ENCODE peak calls at places on chromosomes 1 and 21, in seven cellular contexts. R is body of pancreas, F is fibroblast of pulmonary artery, G is brain microvascular endothelial cell, Z is GM12865, M is GM13977, J is B cell. Y is an unnamed sample.

GRCh38 chr1:35454616-35455015 is 102.6 kb downstream of the KIAA0319L start:
- DNase-seq in R (no peak), F (peak), G (peak), Z (peak), M (no peak), J (no peak), Y (no peak)

GRCh38 chr21:46229133-46229922 is 754 bp upstream of the LSS start:
- DNase-seq in R (peak), F (no peak), G (no peak), Z (peak), M (no peak), J (no peak), Y (no peak)

GRCh38 chr1:241942738-241943137 is 14.8 kb upstream of the BECN2 start:
- DNase-seq in R (no peak), F (no peak), G (no peak), Z (no peak), M (no peak), J (no peak), Y (no peak)

GRCh38 chr1:56709269-56709880 is 64.3 kb downstream of the PRKAA2 start:
- DNase-seq in R (no peak), F (peak), G (peak), Z (peak), M (peak), J (no peak), Y (peak)

GRCh38 chr1:228921473-228921872 is 186.2 kb downstream of the RHOU start:
- DNase-seq in R (no peak), F (no peak), G (no peak), Z (no peak), M (no peak), J (peak), Y (peak)

GRCh38 chr1:53366901-53367502 is 39.1 kb upstream of the LRP8 start:
- DNase-seq in R (peak), F (no peak), G (no peak), Z (no peak), M (no peak), J (no peak), Y (no peak)

GRCh38 chr1:176656257-176656995 is 193.5 kb downstream of the PAPPA2 start:
- DNase-seq in R (peak), F (peak), G (peak), Z (no peak), M (no peak), J (no peak), Y (no peak)

GRCh38 chr1:21939650-21940374 is 2.7 kb upstream of the HSPG2 start:
- DNase-seq in R (peak), F (peak), G (peak), Z (peak), M (no peak), J (no peak), Y (no peak)

GRCh38 chr1:33143698-33144097 is 38.1 kb downstream of the TRIM62 start:
- DNase-seq in R (no peak), F (peak), G (peak), Z (no peak), M (no peak), J (no peak), Y (no peak)

DNA sequence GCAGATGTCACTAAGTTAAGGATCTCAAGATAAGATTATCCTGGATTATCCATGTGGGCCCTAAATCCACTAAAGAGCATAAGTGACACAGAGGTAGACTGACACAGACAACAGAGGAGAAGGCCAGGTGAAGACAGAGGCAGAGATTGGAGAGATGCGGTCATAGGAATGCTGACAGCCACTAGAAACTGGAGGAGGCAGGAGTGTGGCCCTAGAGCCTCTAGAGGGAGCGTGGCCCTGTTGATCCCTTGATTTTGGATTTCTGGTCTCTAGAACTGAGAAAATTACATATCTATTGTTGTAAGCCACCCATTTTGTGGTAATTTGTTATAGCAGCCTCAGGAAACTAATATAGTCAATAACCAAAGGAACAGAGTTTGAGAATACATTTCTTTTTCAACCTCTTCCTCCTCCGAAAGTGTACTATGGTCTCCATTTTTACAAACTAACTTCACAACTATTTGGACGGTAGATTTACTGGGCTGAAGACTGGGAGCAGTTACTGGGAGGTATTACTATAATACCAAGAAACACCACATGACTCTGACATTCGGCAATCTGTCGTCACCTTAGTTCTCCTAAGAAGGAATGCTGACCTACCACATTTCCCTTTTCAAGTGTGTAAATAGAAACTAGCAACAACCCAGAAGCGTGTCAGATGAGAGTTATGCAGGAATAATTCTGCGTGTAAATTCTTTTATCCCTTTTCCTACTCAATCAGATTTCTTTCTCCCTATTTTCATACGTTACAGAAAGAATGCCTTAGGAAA is 116.0 kb upstream of the ZNHIT6 start:
- DNase-seq in R (no peak), F (no peak), G (no peak), Z (no peak), M (no peak), J (no peak), Y (no peak)
- TF ChIP-seq CTCF in R (no peak), F (no peak), G (no peak), Z (no peak), M (no peak), J (no peak), Y (peak)

DNA sequence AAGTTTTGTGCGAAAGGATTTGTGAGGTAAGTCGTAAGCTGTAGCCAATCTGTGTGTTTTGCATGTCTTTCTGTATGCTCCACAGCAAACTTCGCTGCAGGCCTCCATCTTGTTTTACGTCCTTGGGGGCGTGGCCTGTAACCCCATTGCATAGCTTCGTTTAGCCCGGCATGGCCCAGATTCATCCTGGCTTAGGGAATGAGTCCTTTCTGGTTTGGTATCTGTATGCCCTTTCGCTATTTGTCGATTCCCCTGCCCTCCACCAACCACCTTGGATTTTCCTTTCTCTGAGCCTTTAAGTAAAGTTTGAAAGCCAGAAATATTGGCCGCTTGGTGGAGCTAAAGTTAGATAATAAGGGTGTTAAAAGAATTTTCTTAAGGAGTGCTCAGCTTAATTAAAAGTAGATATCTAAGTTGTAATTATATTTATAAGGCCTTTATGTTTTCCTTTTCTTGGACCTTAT is 1.1 kb downstream of the THEM4 start:
- DNase-seq in R (no peak), F (peak), G (no peak), Z (peak), M (peak), J (no peak), Y (peak)
- TF ChIP-seq CTCF in R (no peak), F (peak), G (no peak), Z (peak), M (no peak), J (peak), Y (peak)

DNA sequence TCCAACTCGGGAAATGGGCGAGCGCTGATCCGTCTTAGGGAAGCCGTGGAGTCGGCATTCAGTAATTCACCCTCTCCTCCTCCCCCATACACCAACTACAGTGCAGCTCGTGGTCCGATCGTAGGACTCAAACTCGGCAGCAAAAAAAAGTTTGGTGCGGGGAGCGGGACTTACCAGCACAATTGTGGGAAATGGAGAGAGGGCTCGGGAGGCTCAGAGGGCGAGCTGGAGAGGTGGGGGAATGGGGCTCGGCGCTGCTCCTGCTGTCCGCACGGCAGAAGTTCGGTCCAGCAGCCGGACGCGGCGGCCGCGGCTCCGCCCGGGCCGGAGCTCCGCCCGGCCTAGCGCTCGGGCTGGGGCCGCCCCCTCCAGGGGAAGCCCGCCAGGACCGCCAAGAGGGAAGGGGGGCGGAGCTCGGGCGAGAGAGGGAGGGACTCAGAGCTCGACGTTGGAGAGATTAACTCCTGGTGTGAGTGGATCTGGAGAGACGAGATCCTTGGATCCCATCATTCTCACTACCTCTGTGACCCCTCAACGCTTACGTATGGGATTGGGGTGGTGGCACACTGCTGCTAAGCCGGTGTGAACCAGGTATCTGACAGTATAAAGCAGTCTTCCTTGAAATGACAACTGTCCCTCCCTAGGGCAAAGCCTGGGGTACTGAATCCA is 744 bp upstream of the PIAS3 start:
- DNase-seq in R (peak), F (peak), G (peak), Z (peak), M (peak), J (peak), Y (peak)
- TF ChIP-seq CTCF in R (peak), F (no peak), G (no peak), Z (no peak), M (no peak), J (no peak), Y (no peak)

DNA sequence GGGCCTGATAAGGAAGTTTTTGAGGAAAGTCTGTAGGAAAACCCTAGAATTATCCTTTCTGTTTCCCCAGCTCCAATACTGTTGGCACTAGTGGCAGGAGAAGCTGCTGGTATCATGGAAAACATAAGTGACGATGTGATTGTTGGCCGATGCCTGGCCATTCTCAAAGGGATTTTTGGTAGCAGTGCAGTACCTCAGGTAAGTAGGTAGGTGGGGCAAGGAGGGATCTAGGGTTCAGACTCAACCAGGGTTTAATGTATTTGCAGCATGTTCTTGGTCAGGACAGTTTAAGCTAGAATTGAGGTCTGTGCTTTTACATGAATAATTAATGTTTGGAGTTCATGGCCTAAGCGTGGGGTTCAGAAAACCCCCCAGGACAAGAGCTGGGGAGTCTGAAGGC is 62.1 kb downstream of the KDM1A start:
- DNase-seq in R (no peak), F (no peak), G (no peak), Z (peak), M (no peak), J (no peak), Y (no peak)
- TF ChIP-seq CTCF in R (peak), F (peak), G (peak), Z (peak), M (no peak), J (peak), Y (no peak)

GRCh38 chr1:109369167-109369746 is 28.5 kb downstream of the SORT1 start:
- DNase-seq in R (no peak), F (no peak), G (peak), Z (no peak), M (no peak), J (no peak), Y (no peak)
- TF ChIP-seq CTCF in R (no peak), F (no peak), G (no peak), Z (no peak), M (no peak), J (no peak), Y (no peak)

GRCh38 chr1:167208624-167208976 is 12.1 kb upstream of the POU2F1 start:
- DNase-seq in R (no peak), F (no peak), G (no peak), Z (no peak), M (no peak), J (no peak), Y (no peak)

GRCh38 chr1:167209044-167209443 is 11.6 kb upstream of the POU2F1 start:
- DNase-seq in R (no peak), F (no peak), G (no peak), Z (peak), M (no peak), J (no peak), Y (no peak)

GRCh38 chr1:167206166-167206835 is 14.4 kb upstream of the POU2F1 start:
- DNase-seq in R (no peak), F (no peak), G (no peak), Z (no peak), M (no peak), J (no peak), Y (no peak)

GRCh38 chr1:167210966-167211674 is 9.6 kb upstream of the POU2F1 start:
- DNase-seq in R (no peak), F (no peak), G (no peak), Z (no peak), M (no peak), J (no peak), Y (peak)

DNA sequence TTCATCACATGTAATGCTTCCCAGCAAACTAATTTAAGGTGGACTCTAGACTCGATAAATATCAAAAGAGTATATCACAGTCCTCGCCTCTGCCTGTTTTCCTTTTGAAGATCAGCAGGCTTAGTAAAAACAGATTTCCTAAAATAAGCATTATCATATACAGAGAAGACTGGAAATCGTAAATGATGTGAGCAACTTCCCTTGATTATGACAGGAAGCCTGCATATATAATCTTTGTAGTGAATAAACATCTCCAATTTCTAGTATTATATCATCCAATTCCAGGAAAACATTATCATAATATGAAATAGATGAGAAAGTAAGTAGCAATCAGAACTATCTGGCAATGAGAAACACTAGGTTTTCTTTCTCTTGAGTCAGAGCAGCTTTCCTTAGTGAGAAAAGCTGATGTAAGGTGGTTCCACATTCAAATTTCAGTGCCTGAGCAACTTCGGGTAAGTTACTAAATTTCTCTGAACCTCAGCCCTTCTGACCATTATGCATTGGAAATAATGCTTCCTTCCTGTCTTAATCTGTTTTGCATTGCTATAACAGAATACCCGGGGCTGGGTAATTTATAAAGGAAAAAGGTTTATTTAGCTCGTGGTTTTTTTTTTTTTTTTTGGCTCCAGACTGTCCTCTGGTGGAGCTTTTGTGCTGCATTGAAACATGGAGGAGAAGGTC is 12.6 kb upstream of the POU2F1 start:
- DNase-seq in R (no peak), F (no peak), G (no peak), Z (no peak), M (no peak), J (no peak), Y (no peak)
- TF ChIP-seq CTCF in R (no peak), F (peak), G (peak), Z (no peak), M (no peak), J (no peak), Y (peak)

GRCh38 chr1:85578321-85579295 is 2.0 kb upstream of the CCN1 start:
- DNase-seq in R (no peak), F (peak), G (peak), Z (no peak), M (peak), J (no peak), Y (no peak)
- TF ChIP-seq CTCF in R (no peak), F (no peak), G (no peak), Z (no peak), M (no peak), J (no peak), Y (no peak)

GRCh38 chr1:98749152-98749756 is 87.7 kb downstream of the SNX7 start:
- DNase-seq in R (no peak), F (peak), G (no peak), Z (peak), M (no peak), J (no peak), Y (no peak)
- TF ChIP-seq CTCF in R (no peak), F (peak), G (peak), Z (peak), M (peak), J (peak), Y (peak)

Y was measured in LNCaP clone FGC.